ENCODE peak calls at places on chromosomes 4 and X, in six cellular contexts. One of them, this sample, is unnamed.
A peak's percentile ranks its signal among the peaks of the same experiment; 100 is the strongest.

GRCh38 chr4:1215347-1216075 is 33.4 kb downstream of the CTBP1 start:
- DNase-seq in choroid plexus epithelial cell: peak; percentile 69
- DNase-seq in progenitor cell of endocrine pancreas: no peak
- DNase-seq in AG09309: no peak
- DNase-seq in transverse colon: peak; percentile 74
- DNase-seq in tibial nerve: peak; percentile 44
- DNase-seq in this sample: no peak

GRCh38 chr4:93828830-93829530 is 427 bp downstream of the ATOH1 start:
- DNase-seq in choroid plexus epithelial cell: no peak
- DNase-seq in progenitor cell of endocrine pancreas: peak; percentile 44
- DNase-seq in AG09309: no peak
- DNase-seq in transverse colon: peak; percentile 41
- DNase-seq in tibial nerve: no peak
- DNase-seq in this sample: peak; percentile 47

GRCh38 chr4:17968721-17969120 is 52.8 kb downstream of the LCORL start:
- DNase-seq in choroid plexus epithelial cell: no peak
- DNase-seq in progenitor cell of endocrine pancreas: no peak
- DNase-seq in AG09309: no peak
- DNase-seq in transverse colon: no peak
- DNase-seq in tibial nerve: no peak
- DNase-seq in this sample: no peak

GRCh38 chrX:68249401-68249831 is 183.9 kb downstream of the OPHN1 start:
- DNase-seq in choroid plexus epithelial cell: no peak
- DNase-seq in progenitor cell of endocrine pancreas: no peak
- DNase-seq in AG09309: no peak
- DNase-seq in transverse colon: no peak
- DNase-seq in tibial nerve: peak; percentile 49
- DNase-seq in this sample: no peak

GRCh38 chr4:113982181-113982580 is 2.7 kb upstream of the ARSJ start:
- DNase-seq in choroid plexus epithelial cell: no peak
- DNase-seq in progenitor cell of endocrine pancreas: no peak
- DNase-seq in AG09309: no peak
- DNase-seq in transverse colon: no peak
- DNase-seq in tibial nerve: no peak
- DNase-seq in this sample: no peak

GRCh38 chr4:1342003-1342402 is 5.0 kb upstream of the UVSSA start:
- DNase-seq in choroid plexus epithelial cell: peak; percentile 9
- DNase-seq in progenitor cell of endocrine pancreas: no peak
- DNase-seq in AG09309: no peak
- DNase-seq in transverse colon: no peak
- DNase-seq in tibial nerve: no peak
- DNase-seq in this sample: no peak

GRCh38 chr4:138035781-138036258 is 206.3 kb downstream of the SLC7A11 start:
- DNase-seq in choroid plexus epithelial cell: peak; percentile 84
- DNase-seq in progenitor cell of endocrine pancreas: no peak
- DNase-seq in AG09309: no peak
- DNase-seq in transverse colon: no peak
- DNase-seq in tibial nerve: peak; percentile 12
- DNase-seq in this sample: peak; percentile 16

GRCh38 chr4:149980941-149981340 is 97.3 kb upstream of the DCLK2 start:
- DNase-seq in choroid plexus epithelial cell: peak; percentile 78
- DNase-seq in progenitor cell of endocrine pancreas: no peak
- DNase-seq in AG09309: no peak
- DNase-seq in transverse colon: peak; percentile 60
- DNase-seq in tibial nerve: peak; percentile 38
- DNase-seq in this sample: peak; percentile 72

GRCh38 chrX:122026665-122027064 is 979.3 kb downstream of the GLUD2 start:
- DNase-seq in choroid plexus epithelial cell: no peak
- DNase-seq in progenitor cell of endocrine pancreas: no peak
- DNase-seq in AG09309: no peak
- DNase-seq in transverse colon: no peak
- DNase-seq in tibial nerve: no peak
- DNase-seq in this sample: no peak

GRCh38 chr4:138222041-138222440 is 20.1 kb downstream of the SLC7A11 start:
- DNase-seq in choroid plexus epithelial cell: peak; percentile 81
- DNase-seq in progenitor cell of endocrine pancreas: no peak
- DNase-seq in AG09309: peak; percentile 69
- DNase-seq in transverse colon: no peak
- DNase-seq in tibial nerve: no peak
- DNase-seq in this sample: no peak

GRCh38 chr4:15197005-15197404 is 194.7 kb downstream of the CPEB2 start:
- DNase-seq in choroid plexus epithelial cell: peak; percentile 85
- DNase-seq in progenitor cell of endocrine pancreas: no peak
- DNase-seq in AG09309: no peak
- DNase-seq in transverse colon: no peak
- DNase-seq in tibial nerve: no peak
- DNase-seq in this sample: peak; percentile 12
- TF ChIP-seq CTCF in choroid plexus epithelial cell: peak; percentile 75
- TF ChIP-seq CTCF in progenitor cell of endocrine pancreas: peak; percentile 51
- TF ChIP-seq CTCF in AG09309: peak; percentile 33
- TF ChIP-seq CTCF in transverse colon: no peak
- TF ChIP-seq CTCF in tibial nerve: no peak
- TF ChIP-seq CTCF in this sample: peak; percentile 39

GRCh38 chrX:72294497-72294896 is 11.2 kb downstream of the CITED1 start:
- DNase-seq in choroid plexus epithelial cell: no peak
- DNase-seq in progenitor cell of endocrine pancreas: no peak
- DNase-seq in AG09309: no peak
- DNase-seq in transverse colon: no peak
- DNase-seq in tibial nerve: no peak
- DNase-seq in this sample: no peak
- TF ChIP-seq CTCF in choroid plexus epithelial cell: no peak
- TF ChIP-seq CTCF in progenitor cell of endocrine pancreas: peak; percentile 42
- TF ChIP-seq CTCF in AG09309: no peak
- TF ChIP-seq CTCF in transverse colon: no peak
- TF ChIP-seq CTCF in tibial nerve: no peak
- TF ChIP-seq CTCF in this sample: peak; percentile 27

GRCh38 chr4:52010976-52011375 is 9.2 kb downstream of the LRRC66 start:
- DNase-seq in choroid plexus epithelial cell: no peak
- DNase-seq in progenitor cell of endocrine pancreas: no peak
- DNase-seq in AG09309: no peak
- DNase-seq in transverse colon: no peak
- DNase-seq in tibial nerve: no peak
- DNase-seq in this sample: no peak

GRCh38 chr4:52014903-52015302 is 5.3 kb downstream of the LRRC66 start:
- DNase-seq in choroid plexus epithelial cell: no peak
- DNase-seq in progenitor cell of endocrine pancreas: no peak
- DNase-seq in AG09309: no peak
- DNase-seq in transverse colon: no peak
- DNase-seq in tibial nerve: no peak
- DNase-seq in this sample: no peak

GRCh38 chr4:52017809-52018208 is 2.4 kb downstream of the LRRC66 start:
- DNase-seq in choroid plexus epithelial cell: no peak
- DNase-seq in progenitor cell of endocrine pancreas: no peak
- DNase-seq in AG09309: no peak
- DNase-seq in transverse colon: no peak
- DNase-seq in tibial nerve: no peak
- DNase-seq in this sample: no peak

GRCh38 chr4:52016985-52017384 is 3.2 kb downstream of the LRRC66 start:
- DNase-seq in choroid plexus epithelial cell: no peak
- DNase-seq in progenitor cell of endocrine pancreas: no peak
- DNase-seq in AG09309: no peak
- DNase-seq in transverse colon: peak; percentile 21
- DNase-seq in tibial nerve: no peak
- DNase-seq in this sample: no peak

GRCh38 chr4:52015366-52015765 is 4.8 kb downstream of the LRRC66 start:
- DNase-seq in choroid plexus epithelial cell: peak; percentile 54
- DNase-seq in progenitor cell of endocrine pancreas: no peak
- DNase-seq in AG09309: no peak
- DNase-seq in transverse colon: no peak
- DNase-seq in tibial nerve: peak; percentile 42
- DNase-seq in this sample: no peak
- TF ChIP-seq CTCF in choroid plexus epithelial cell: peak; percentile 41
- TF ChIP-seq CTCF in progenitor cell of endocrine pancreas: peak; percentile 9
- TF ChIP-seq CTCF in AG09309: peak; percentile 19
- TF ChIP-seq CTCF in transverse colon: no peak
- TF ChIP-seq CTCF in tibial nerve: no peak
- TF ChIP-seq CTCF in this sample: no peak

DNA sequence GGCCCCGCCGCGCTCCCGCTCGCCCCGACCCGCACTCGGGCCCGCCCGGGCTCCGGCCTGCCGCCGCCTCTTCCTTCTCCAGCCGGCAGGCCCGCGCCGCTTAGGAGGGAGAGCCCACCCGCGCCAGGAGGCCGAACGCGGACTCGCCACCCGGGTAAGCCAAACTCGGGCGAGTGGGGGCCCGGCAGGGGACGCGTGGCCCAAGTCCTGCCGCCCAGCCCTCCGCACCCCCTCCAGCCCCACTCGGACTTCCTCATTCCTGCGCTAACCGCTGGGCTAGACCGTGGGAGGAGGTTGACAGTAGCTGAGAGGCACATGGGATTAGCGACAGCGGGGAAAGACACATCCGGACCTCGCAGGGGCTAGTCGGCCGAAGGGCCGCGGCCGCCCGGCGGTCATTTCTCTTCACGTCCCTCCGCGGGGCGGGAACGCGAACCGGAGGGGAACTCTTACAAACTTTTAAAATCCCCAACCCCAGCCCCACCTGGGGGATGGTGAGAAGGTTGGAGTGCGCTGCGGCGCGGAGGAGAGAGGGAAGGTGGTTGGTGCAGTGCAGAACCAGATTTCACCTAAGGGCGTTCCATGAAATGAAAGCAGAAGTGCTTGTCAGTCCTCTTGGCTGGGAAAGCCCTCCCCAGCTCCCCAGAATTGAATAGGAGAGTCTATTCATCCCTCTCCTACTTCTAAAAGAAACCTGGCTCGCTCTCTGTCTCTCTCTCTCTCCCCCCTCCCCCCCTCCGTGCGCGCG is 650 bp downstream of the NFKB1 start:
- DNase-seq in choroid plexus epithelial cell: peak; percentile 73
- DNase-seq in progenitor cell of endocrine pancreas: peak; percentile 62
- DNase-seq in AG09309: peak; percentile 28
- DNase-seq in transverse colon: peak; percentile 86
- DNase-seq in tibial nerve: peak; percentile 79
- DNase-seq in this sample: peak; percentile 71
- TF ChIP-seq CTCF in choroid plexus epithelial cell: no peak
- TF ChIP-seq CTCF in progenitor cell of endocrine pancreas: no peak
- TF ChIP-seq CTCF in AG09309: no peak
- TF ChIP-seq CTCF in transverse colon: peak; percentile 27
- TF ChIP-seq CTCF in tibial nerve: peak; percentile 22
- TF ChIP-seq CTCF in this sample: no peak

GRCh38 chr4:106194801-106195200 is 121.2 kb downstream of the TBCK start:
- DNase-seq in choroid plexus epithelial cell: no peak
- DNase-seq in progenitor cell of endocrine pancreas: no peak
- DNase-seq in AG09309: no peak
- DNase-seq in transverse colon: no peak
- DNase-seq in tibial nerve: no peak
- DNase-seq in this sample: no peak
- TF ChIP-seq CTCF in choroid plexus epithelial cell: no peak
- TF ChIP-seq CTCF in progenitor cell of endocrine pancreas: no peak
- TF ChIP-seq CTCF in AG09309: no peak
- TF ChIP-seq CTCF in transverse colon: no peak
- TF ChIP-seq CTCF in tibial nerve: no peak
- TF ChIP-seq CTCF in this sample: no peak

GRCh38 chr4:129220254-129220653 is 124.3 kb downstream of the C4orf33 start:
- DNase-seq in choroid plexus epithelial cell: no peak
- DNase-seq in progenitor cell of endocrine pancreas: no peak
- DNase-seq in AG09309: no peak
- DNase-seq in transverse colon: no peak
- DNase-seq in tibial nerve: no peak
- DNase-seq in this sample: no peak
- TF ChIP-seq CTCF in choroid plexus epithelial cell: no peak
- TF ChIP-seq CTCF in progenitor cell of endocrine pancreas: no peak
- TF ChIP-seq CTCF in AG09309: no peak
- TF ChIP-seq CTCF in transverse colon: no peak
- TF ChIP-seq CTCF in tibial nerve: no peak
- TF ChIP-seq CTCF in this sample: no peak

GRCh38 chrX:128460835-128461234 is 408.6 kb upstream of the ACTRT1 start:
- DNase-seq in choroid plexus epithelial cell: no peak
- DNase-seq in progenitor cell of endocrine pancreas: no peak
- DNase-seq in AG09309: no peak
- DNase-seq in transverse colon: no peak
- DNase-seq in tibial nerve: no peak
- DNase-seq in this sample: no peak
- TF ChIP-seq CTCF in choroid plexus epithelial cell: no peak
- TF ChIP-seq CTCF in progenitor cell of endocrine pancreas: peak; percentile 30
- TF ChIP-seq CTCF in AG09309: no peak
- TF ChIP-seq CTCF in transverse colon: no peak
- TF ChIP-seq CTCF in tibial nerve: no peak
- TF ChIP-seq CTCF in this sample: peak; percentile 23

GRCh38 chrX:127037179-127037578 is 217.7 kb downstream of the PRR32 start:
- DNase-seq in choroid plexus epithelial cell: no peak
- DNase-seq in progenitor cell of endocrine pancreas: no peak
- DNase-seq in AG09309: no peak
- DNase-seq in transverse colon: no peak
- DNase-seq in tibial nerve: no peak
- DNase-seq in this sample: no peak

DNA sequence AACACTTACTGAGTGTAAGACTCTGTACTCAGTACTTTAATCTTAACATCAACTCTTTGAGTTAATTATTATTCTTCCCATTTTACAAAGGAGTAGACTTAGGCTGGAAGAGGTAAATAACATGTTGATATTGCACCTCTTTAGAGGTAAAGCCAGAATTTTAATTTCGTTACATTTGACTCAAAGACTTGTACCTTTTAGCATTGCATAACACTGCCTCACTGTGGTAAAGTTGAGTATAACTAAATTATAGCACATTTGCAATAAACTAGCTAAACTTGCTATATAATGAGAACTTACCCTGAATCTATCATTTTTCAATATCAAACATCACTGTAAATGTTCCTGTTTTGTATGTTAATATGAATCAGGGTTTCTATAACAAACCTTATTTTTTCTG is 218.5 kb downstream of the PRR32 start:
- DNase-seq in choroid plexus epithelial cell: no peak
- DNase-seq in progenitor cell of endocrine pancreas: no peak
- DNase-seq in AG09309: no peak
- DNase-seq in transverse colon: no peak
- DNase-seq in tibial nerve: no peak
- DNase-seq in this sample: no peak
- TF ChIP-seq CTCF in choroid plexus epithelial cell: no peak
- TF ChIP-seq CTCF in progenitor cell of endocrine pancreas: peak; percentile 68
- TF ChIP-seq CTCF in AG09309: no peak
- TF ChIP-seq CTCF in transverse colon: no peak
- TF ChIP-seq CTCF in tibial nerve: no peak
- TF ChIP-seq CTCF in this sample: peak; percentile 37

GRCh38 chr4:145723336-145723735 is 43.4 kb downstream of the C4orf51 start:
- DNase-seq in choroid plexus epithelial cell: no peak
- DNase-seq in progenitor cell of endocrine pancreas: no peak
- DNase-seq in AG09309: no peak
- DNase-seq in transverse colon: no peak
- DNase-seq in tibial nerve: no peak
- DNase-seq in this sample: no peak
- TF ChIP-seq CTCF in choroid plexus epithelial cell: no peak
- TF ChIP-seq CTCF in progenitor cell of endocrine pancreas: no peak
- TF ChIP-seq CTCF in AG09309: no peak
- TF ChIP-seq CTCF in transverse colon: no peak
- TF ChIP-seq CTCF in tibial nerve: no peak
- TF ChIP-seq CTCF in this sample: no peak

GRCh38 chr4:77740480-77740879 is 78.7 kb downstream of the CNOT6L start:
- DNase-seq in choroid plexus epithelial cell: no peak
- DNase-seq in progenitor cell of endocrine pancreas: no peak
- DNase-seq in AG09309: no peak
- DNase-seq in transverse colon: no peak
- DNase-seq in tibial nerve: no peak
- DNase-seq in this sample: no peak

DNA sequence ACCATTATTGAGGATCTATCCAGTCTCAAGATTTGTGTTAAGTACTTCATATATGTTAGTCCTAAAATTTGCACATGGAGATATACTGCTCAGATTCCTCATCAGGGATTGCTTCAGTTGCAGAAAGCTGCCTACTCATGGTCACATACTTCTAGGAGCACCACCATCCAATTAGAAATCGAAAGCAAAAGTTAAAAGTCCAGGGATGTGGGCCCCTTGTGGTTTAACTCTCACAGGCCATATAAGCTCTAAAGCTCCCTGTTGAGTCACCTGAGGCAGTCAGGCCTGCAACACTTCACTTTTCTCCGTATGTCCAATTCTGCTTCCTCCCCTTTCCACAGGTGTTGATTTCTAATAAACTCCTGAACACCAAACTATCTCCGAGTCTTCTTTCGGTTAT is 84.2 kb downstream of the CNOT6L start:
- DNase-seq in choroid plexus epithelial cell: peak; percentile 90
- DNase-seq in progenitor cell of endocrine pancreas: no peak
- DNase-seq in AG09309: peak; percentile 46
- DNase-seq in transverse colon: peak; percentile 10
- DNase-seq in tibial nerve: no peak
- DNase-seq in this sample: no peak
- TF ChIP-seq CTCF in choroid plexus epithelial cell: peak; percentile 23
- TF ChIP-seq CTCF in progenitor cell of endocrine pancreas: no peak
- TF ChIP-seq CTCF in AG09309: no peak
- TF ChIP-seq CTCF in transverse colon: no peak
- TF ChIP-seq CTCF in tibial nerve: no peak
- TF ChIP-seq CTCF in this sample: no peak

This sample was measured in nephron progenitor cell.